ENCODE peak calls at places on chromosome 21, in six cellular contexts. O, P, T, G, H and C are unnamed samples.

GRCh38 chr21:17610862-17611261 is 1.8 kb downstream of the BTG3 start:
- DNase-seq in O (peak; percentile 35), T (peak; percentile 11), G (peak; percentile 27), H (peak; percentile 12), P (no peak), C (no peak)

GRCh38 chr21:42381347-42381984 is 14.4 kb downstream of the TMPRSS3 start:
- DNase-seq in T (peak; percentile 46), G (no peak), H (peak; percentile 48), O (peak; percentile 26), P (peak; percentile 77), C (peak; percentile 67)

GRCh38 chr21:19034041-19034440 is 630.5 kb upstream of the TMPRSS15 start:
- DNase-seq in P (no peak), H (no peak), O (no peak), T (no peak), G (no peak), C (no peak)

GRCh38 chr21:44368711-44369446 is 15.5 kb downstream of the TRPM2 start:
- DNase-seq in O (no peak), P (no peak), T (no peak), H (no peak), G (peak; percentile 65), C (peak; percentile 28)

GRCh38 chr21:41585199-41585994 is 77.4 kb upstream of the TMPRSS2 start:
- DNase-seq in P (no peak), H (no peak), T (no peak), O (no peak), G (no peak), C (no peak)

GRCh38 chr21:17128132-17128531 is 384.7 kb upstream of the CXADR start:
- DNase-seq in P (no peak), G (no peak), O (no peak), H (no peak), T (no peak), C (no peak)

GRCh38 chr21:20720623-20721022 is 277.6 kb upstream of the NCAM2 start:
- DNase-seq in G (no peak), O (peak; percentile 33), P (peak; percentile 63), T (no peak), H (no peak), C (no peak)

GRCh38 chr21:26194811-26195251 is 24.3 kb upstream of the APP start:
- DNase-seq in O (no peak), H (no peak), G (no peak), P (no peak), T (peak; percentile 16), C (no peak)

GRCh38 chr21:15468368-15468767 is 261.4 kb upstream of the USP25 start:
- DNase-seq in O (no peak), T (no peak), G (no peak), H (no peak), P (no peak), C (no peak)

GRCh38 chr21:44059710-44060109 is 47.5 kb upstream of the PWP2 start:
- DNase-seq in T (no peak), G (no peak), H (no peak), O (no peak), P (no peak), C (no peak)

GRCh38 chr21:42242611-42243010 is 23.7 kb downstream of the ABCG1 start:
- DNase-seq in O (no peak), P (no peak), T (no peak), H (no peak), G (no peak), C (no peak)

GRCh38 chr21:32940079-32941014 is 85.4 kb upstream of the OLIG2 start:
- DNase-seq in P (peak; percentile 69), T (peak; percentile 43), H (peak; percentile 26), O (peak; percentile 34), G (peak; percentile 28), C (peak; percentile 84)

GRCh38 chr21:20249401-20249800 is 748.8 kb upstream of the NCAM2 start:
- DNase-seq in H (no peak), T (no peak), G (no peak), O (no peak), P (no peak), C (no peak)

GRCh38 chr21:43703068-43703880 is 15.7 kb upstream of the PDXK start:
- DNase-seq in H (no peak), P (no peak), O (peak; percentile 74), G (peak; percentile 48), T (peak; percentile 68), C (peak; percentile 59)

GRCh38 chr21:32256873-32257620 is 21.8 kb downstream of the MIS18A start:
- DNase-seq in O (peak; percentile 86), H (peak; percentile 80), T (peak; percentile 91), P (peak; percentile 65), G (peak; percentile 85), C (no peak)

GRCh38 chr21:44550807-44551206 is 498 bp downstream of the KRTAP10-2 start:
- DNase-seq in H (peak; percentile 15), P (peak; percentile 2), O (peak; percentile 3), G (no peak), T (no peak), C (no peak)

GRCh38 chr21:18529253-18529652 is 125.7 kb upstream of the TMPRSS15 start:
- DNase-seq in G (no peak), T (no peak), P (peak; percentile 89), O (peak; percentile 94), H (no peak), C (no peak)

GRCh38 chr21:20329636-20330035 is 668.6 kb upstream of the NCAM2 start:
- DNase-seq in T (no peak), O (no peak), H (no peak), P (no peak), G (no peak), C (no peak)

GRCh38 chr21:38506606-38507331 is 8.5 kb upstream of the ERG start:
- DNase-seq in G (no peak), P (no peak), O (no peak), T (no peak), H (no peak), C (peak; percentile 23)
- H4K20me1 ChIP-seq in G (no peaks in the 10 kb centered on the region), P (no peaks in the 10 kb centered on the region), O (no peaks in the 10 kb centered on the region), T (no peaks in the 10 kb centered on the region), H (no peaks in the 10 kb centered on the region), C (no peaks in the 10 kb centered on the region)

GRCh38 chr21:45939521-45940045 is 42.0 kb upstream of the COL6A1 start:
- DNase-seq in H (no peak), P (no peak), O (no peak), T (no peak), G (peak; percentile 15), C (no peak)

GRCh38 chr21:45940091-45940490 is 41.5 kb upstream of the COL6A1 start:
- DNase-seq in T (no peak), P (no peak), G (peak; percentile 16), H (no peak), O (no peak), C (no peak)

GRCh38 chr21:45942011-45942546 is 39.5 kb upstream of the COL6A1 start:
- DNase-seq in H (no peak), G (no peak), T (no peak), P (no peak), O (no peak), C (no peak)

GRCh38 chr21:45941338-45941710 is 40.2 kb upstream of the COL6A1 start:
- DNase-seq in H (no peak), O (no peak), T (no peak), P (no peak), G (peak; percentile 21), C (no peak)

GRCh38 chr21:45940621-45941337 is 40.8 kb upstream of the COL6A1 start:
- DNase-seq in P (no peak), O (no peak), H (no peak), G (peak; percentile 24), T (no peak), C (no peak)
- H3K9ac ChIP-seq in P (no peak overlapping the region), O (no peak overlapping the region), H (no peak overlapping the region), G (no peak overlapping the region), T (no peak overlapping the region), C (no peak overlapping the region)

DNA sequence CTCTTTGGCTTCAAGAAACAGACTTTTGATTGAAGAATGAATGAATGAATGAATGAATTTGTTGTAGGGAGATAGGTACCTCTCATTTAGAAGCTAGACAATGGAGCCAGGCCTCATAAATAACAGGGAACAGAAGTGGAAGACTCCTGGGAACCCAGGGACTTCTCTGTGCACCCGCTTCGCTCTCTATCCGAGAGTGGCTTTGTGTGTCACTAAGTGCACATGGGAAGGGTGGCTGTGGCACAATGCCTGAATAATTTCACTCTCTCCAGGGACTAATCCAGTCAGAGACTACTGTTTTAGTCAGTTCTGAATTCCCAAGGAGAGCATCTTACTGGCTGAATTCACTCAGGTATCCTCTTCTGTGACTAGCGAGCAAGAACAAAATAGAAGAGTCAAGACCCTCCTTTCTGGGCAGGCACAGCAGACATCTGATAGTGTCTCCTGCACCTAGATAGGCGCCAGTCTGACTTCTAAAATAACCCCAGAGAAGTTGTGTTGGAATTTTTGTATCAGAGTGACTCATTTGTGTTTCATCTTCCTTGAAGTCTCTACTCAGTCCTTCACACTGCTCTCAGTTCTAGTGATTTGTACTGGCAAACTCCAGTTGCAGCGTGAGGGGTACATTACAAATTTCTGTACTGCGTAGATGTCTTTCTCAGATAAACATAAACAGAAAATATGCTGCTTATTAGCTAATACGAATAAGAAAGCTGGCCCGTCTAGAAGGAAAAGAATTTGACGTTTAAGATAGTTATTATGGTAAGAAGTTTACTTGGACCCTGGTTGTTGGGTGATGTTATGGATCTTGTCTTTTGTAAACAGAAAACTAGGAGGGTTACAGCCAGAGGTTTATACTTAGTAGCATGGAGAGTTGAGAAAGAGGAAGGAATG is 34.0 kb downstream of the BACH1 start:
- DNase-seq in P (peak; percentile 42), T (peak; percentile 77), O (peak; percentile 83), H (peak; percentile 34), G (no peak), C (no peak)
- H3K4me3 ChIP-seq in P (no peak overlapping the region), T (no peak overlapping the region), O (no peak overlapping the region), H (no peak overlapping the region), G (peak overlapping the region; percentile 32), C (no peak overlapping the region)

GRCh38 chr21:37368536-37369279 is 2.1 kb downstream of the DYRK1A start:
- DNase-seq in T (peak; percentile 48), O (peak; percentile 53), H (peak; percentile 88), G (no peak), P (peak; percentile 68), C (no peak)
- H4K20me1 ChIP-seq in T (peaks cover 48% of the 10 kb centered on the region), O (peaks cover 2% of the 10 kb centered on the region), H (no peaks in the 10 kb centered on the region), G (peaks cover 58% of the 10 kb centered on the region), P (peaks cover 39% of the 10 kb centered on the region), C (peaks cover 61% of the 10 kb centered on the region)

DNA sequence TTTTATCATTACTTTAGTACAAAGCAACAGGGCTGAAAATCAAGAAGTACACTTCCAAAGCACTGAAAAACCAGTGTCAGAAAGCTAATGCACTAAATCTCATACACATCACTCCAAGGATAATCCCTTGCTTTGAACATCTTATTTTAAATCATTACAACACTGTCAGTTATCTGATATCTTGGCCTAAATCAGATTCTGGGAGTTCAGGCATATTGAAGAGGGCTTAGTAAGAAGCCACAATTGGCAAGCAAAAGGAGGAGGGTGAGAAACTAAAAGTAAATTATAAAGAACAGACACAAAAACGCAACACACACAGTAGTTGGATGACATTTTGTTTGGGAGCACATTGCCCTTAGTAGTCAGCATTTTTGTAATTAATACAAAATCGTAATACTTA is 448.4 kb downstream of the PCP4 start:
- DNase-seq in T (no peak), H (no peak), G (no peak), O (no peak), P (no peak), C (no peak)
- H3K9ac ChIP-seq in T (no peak overlapping the region), H (no peak overlapping the region), G (no peak overlapping the region), O (no peak overlapping the region), P (no peak overlapping the region), C (no peak overlapping the region)